ENCODE peak calls at places on chromosome 21, in eight cellular contexts. L is breast epithelium; M is right lobe of liver; Z is A673; U is astrocyte; H is CD8-positive, alpha-beta T cell; I is pancreas; C is hepatocyte. D is an unnamed sample.

GRCh38 chr21:14740692-14741091 is 194.6 kb upstream of the SAMSN1 start:
- DNase-seq in H (no peak), M (no peak), U (no peak), I (no peak), C (no peak), Z (no peak), L (no peak), D (no peak)

GRCh38 chr21:21851657-21852056 is 853.4 kb downstream of the NCAM2 start:
- DNase-seq in I (no peak), C (no peak), M (no peak), H (no peak), L (no peak), Z (no peak), U (peak; percentile 29), D (no peak)

GRCh38 chr21:34004984-34005383 is 68.4 kb upstream of the MRPS6 start:
- DNase-seq in M (no peak), C (no peak), L (no peak), I (no peak), H (no peak), U (no peak), Z (no peak), D (no peak)

GRCh38 chr21:31234936-31235335 is 109.1 kb downstream of the TIAM1 start:
- DNase-seq in L (no peak), U (no peak), Z (no peak), C (no peak), I (no peak), H (no peak), M (no peak), D (no peak)

GRCh38 chr21:28016571-28016970 is 976.1 kb downstream of the LTN1 start:
- DNase-seq in Z (peak; percentile 11), L (no peak), M (no peak), I (no peak), H (no peak), U (peak; percentile 2), C (no peak), D (no peak)

GRCh38 chr21:25370311-25370744 is 237.0 kb downstream of the MRPL39 start:
- DNase-seq in U (peak; percentile 99), C (peak; percentile 31), I (peak; percentile 27), L (no peak), H (no peak), M (no peak), Z (peak; percentile 25), D (no peak)

GRCh38 chr21:44354001-44354405 is 582 bp downstream of the TRPM2 start:
- DNase-seq in C (no peak), U (no peak), I (no peak), M (no peak), H (no peak), L (no peak), Z (no peak), D (no peak)

GRCh38 chr21:34613679-34614442 is 1.1 kb downstream of the RCAN1 start:
- DNase-seq in L (no peak), C (peak; percentile 32), Z (no peak), U (no peak), M (no peak), H (no peak), I (no peak), D (no peak)

GRCh38 chr21:36551731-36552457 is 72.0 kb upstream of the CLDN14 start:
- DNase-seq in M (no peak), C (peak; percentile 55), I (no peak), L (no peak), H (no peak), Z (no peak), U (peak; percentile 90), D (no peak)

GRCh38 chr21:37742115-37742514 is 174.1 kb downstream of the KCNJ6 start:
- DNase-seq in H (no peak), L (no peak), C (no peak), Z (no peak), U (no peak), M (no peak), I (no peak), D (no peak)

GRCh38 chr21:19049567-19049966 is 646.0 kb upstream of the TMPRSS15 start:
- DNase-seq in C (no peak), I (no peak), U (no peak), L (no peak), M (no peak), Z (no peak), H (no peak), D (no peak)

GRCh38 chr21:26717146-26717739 is 128.0 kb downstream of the ADAMTS1 start:
- DNase-seq in Z (peak; percentile 55), L (no peak), M (no peak), U (no peak), C (no peak), H (no peak), I (no peak), D (no peak)

GRCh38 chr21:44441041-44441400 is 14.3 kb upstream of the LRRC3 start:
- DNase-seq in C (no peak), H (no peak), L (no peak), Z (no peak), M (no peak), U (no peak), I (no peak), D (no peak)

GRCh38 chr21:38048241-38048640 is 132.0 kb upstream of the KCNJ6 start:
- DNase-seq in U (no peak), C (no peak), H (no peak), M (no peak), L (no peak), I (no peak), Z (no peak), D (no peak)

GRCh38 chr21:36756527-36756926 is 57.6 kb downstream of the SIM2 start:
- DNase-seq in Z (no peak), I (no peak), C (no peak), L (no peak), M (no peak), U (peak; percentile 45), H (no peak), D (no peak)

GRCh38 chr21:35649186-35649585 is 411.1 kb downstream of the SETD4 start:
- DNase-seq in H (no peak), I (no peak), U (peak; percentile 50), L (no peak), C (peak; percentile 8), M (no peak), Z (no peak), D (no peak)

GRCh38 chr21:14403681-14404318 is 20.9 kb upstream of the HSPA13 start:
- DNase-seq in U (peak; percentile 11), C (peak; percentile 47), Z (peak; percentile 52), L (no peak), I (no peak), M (no peak), H (no peak), D (no peak)

GRCh38 chr21:36630485-36631206 is 68.3 kb upstream of the SIM2 start:
- DNase-seq in M (no peak), C (peak; percentile 78), H (peak; percentile 63), I (peak; percentile 22), Z (peak; percentile 66), L (peak; percentile 67), U (no peak), D (peak; percentile 70)

GRCh38 chr21:25912402-25912746 is 177.6 kb downstream of the GABPA start:
- DNase-seq in I (no peak), U (no peak), L (no peak), H (no peak), Z (no peak), C (no peak), M (no peak), D (no peak)

GRCh38 chr21:37281993-37282392 is 14.9 kb upstream of the VPS26C start:
- DNase-seq in C (peak; percentile 19), L (no peak), U (no peak), I (no peak), Z (peak; percentile 49), H (peak; percentile 9), M (no peak), D (no peak)

GRCh38 chr21:15203740-15204139 is 138.9 kb upstream of the NRIP1 start:
- DNase-seq in I (no peak), C (no peak), L (no peak), H (no peak), Z (no peak), U (no peak), M (no peak), D (no peak)

GRCh38 chr21:43917515-43918384 is 52.7 kb downstream of the AGPAT3 start:
- DNase-seq in M (peak; percentile 31), H (peak; percentile 27), I (no peak), C (no peak), Z (no peak), L (no peak), U (no peak), D (no peak)

GRCh38 chr21:20031807-20032206 is 966.4 kb upstream of the NCAM2 start:
- DNase-seq in M (no peak), U (no peak), C (no peak), I (no peak), L (no peak), H (no peak), Z (no peak), D (no peak)

GRCh38 chr21:35138665-35139381 is 89.7 kb upstream of the RUNX1 start:
- DNase-seq in H (peak; percentile 55), U (peak; percentile 100), L (no peak), Z (peak; percentile 0), I (no peak), C (peak; percentile 17), M (no peak), D (no peak)

GRCh38 chr21:31546402-31547155 is 112.9 kb upstream of the SOD1 start:
- DNase-seq in I (no peak), Z (no peak), C (peak; percentile 28), M (no peak), L (no peak), H (no peak), U (peak; percentile 37), D (no peak)

GRCh38 chr21:41924355-41924754 is 29.5 kb downstream of the C2CD2 start:
- DNase-seq in H (no peak), I (no peak), U (peak; percentile 53), L (no peak), M (no peak), C (no peak), Z (no peak), D (no peak)
- H3K27ac ChIP-seq in H (no peak overlapping the region), I (no peak overlapping the region), U (peak overlapping the region; percentile 56), L (peak overlapping the region; percentile 89), M (no peak overlapping the region), C (no peak overlapping the region), Z (no peak overlapping the region), D (no peak overlapping the region)

GRCh38 chr21:46096997-46097825 is 701 bp upstream of the COL6A2 start:
- DNase-seq in L (peak; percentile 52), M (no peak), I (no peak), Z (no peak), H (no peak), C (peak; percentile 14), U (no peak), D (no peak)
- H3K4me3 ChIP-seq in L (peak overlapping the region; percentile 96), M (peak overlapping the region; percentile 36), I (peak overlapping the region; percentile 55), Z (peak overlapping the region; percentile 59), H (no peak overlapping the region), C (peak overlapping the region; percentile 92), U (peak overlapping the region; percentile 20), D (peak overlapping the region; percentile 59)

GRCh38 chr21:17279663-17280062 is 233.2 kb upstream of the CXADR start:
- DNase-seq in U (no peak), I (no peak), H (no peak), C (no peak), L (no peak), M (no peak), Z (no peak), D (no peak)
- H3K9me3 ChIP-seq in U (no peaks in the 10 kb centered on the region), I (no peaks in the 10 kb centered on the region), H (no peaks in the 10 kb centered on the region), C (no peaks in the 10 kb centered on the region), L (peaks cover 7% of the 10 kb centered on the region), M (no peaks in the 10 kb centered on the region), Z (peaks cover 17% of the 10 kb centered on the region), D (no peaks in the 10 kb centered on the region)

DNA sequence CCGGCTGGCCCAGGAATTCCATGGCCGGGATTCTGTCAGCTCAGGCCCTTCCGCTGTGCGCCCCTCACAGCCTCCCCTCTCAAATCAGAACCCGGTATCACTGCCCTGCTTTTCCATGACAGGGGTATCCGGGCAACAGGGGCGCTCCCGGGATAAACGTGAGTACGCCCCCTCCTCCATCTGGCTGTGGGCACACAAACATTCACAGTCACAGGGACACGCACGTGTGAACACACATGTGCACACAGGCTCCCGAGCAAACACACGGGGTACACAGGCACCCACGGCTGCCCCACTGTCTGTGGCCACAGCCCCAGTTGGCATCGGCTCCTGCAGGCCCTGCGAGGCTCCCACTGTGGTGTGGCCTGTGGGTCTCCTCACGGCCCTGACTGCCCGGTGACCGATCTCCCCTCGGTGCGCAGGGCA is 16.7 kb downstream of the COL6A1 start:
- DNase-seq in M (no peak), L (peak; percentile 45), H (no peak), U (no peak), C (no peak), Z (no peak), I (no peak), D (no peak)
- H3K27ac ChIP-seq in M (no peak overlapping the region), L (peak overlapping the region; percentile 88), H (no peak overlapping the region), U (no peak overlapping the region), C (no peak overlapping the region), Z (no peak overlapping the region), I (no peak overlapping the region), D (no peak overlapping the region)